ENCODE peak calls at places on chromosomes 2 and 18, in ten cellular contexts. One of them, this sample, is unnamed.

GRCh38 chr2:132669854-132670103 is 226 bp downstream of the LYPD1 start:
- DNase-seq in NCI-H460: no peak
- DNase-seq in IMR-90: no peak
- DNase-seq in left kidney: no peak
- DNase-seq in stimulated activated CD4-positive, alpha-beta T cell treated with anti-CD3 and anti-CD28 coated beads, Interleukin-2, amount 100 ng/mL, for 4 hours: no peak
- DNase-seq in NCI-H1105 treated with DMSO at 0.1 percent for 48 hours: no peak
- DNase-seq in PC-9: peak
- DNase-seq in activated naive CD8-positive, alpha-beta T cell treated with anti-CD3 and anti-CD28 coated beads for 36 hours: peak
- DNase-seq in stimulated activated CD8-positive, alpha-beta memory T cell treated with anti-CD3 and anti-CD28 coated beads, Interleukin-4, amount 100 ng/mL, for 24 hours: no peak
- DNase-seq in A172: no peak
- DNase-seq in this sample: no peak

GRCh38 chr2:128319773-128320608 is 1.3 kb upstream of the HS6ST1 start:
- DNase-seq in NCI-H460: no peak
- DNase-seq in IMR-90: no peak
- DNase-seq in left kidney: no peak
- DNase-seq in stimulated activated CD4-positive, alpha-beta T cell treated with anti-CD3 and anti-CD28 coated beads, Interleukin-2, amount 100 ng/mL, for 4 hours: no peak
- DNase-seq in NCI-H1105 treated with DMSO at 0.1 percent for 48 hours: no peak
- DNase-seq in PC-9: no peak
- DNase-seq in activated naive CD8-positive, alpha-beta T cell treated with anti-CD3 and anti-CD28 coated beads for 36 hours: no peak
- DNase-seq in stimulated activated CD8-positive, alpha-beta memory T cell treated with anti-CD3 and anti-CD28 coated beads, Interleukin-4, amount 100 ng/mL, for 24 hours: no peak
- DNase-seq in A172: no peak
- DNase-seq in this sample: no peak

GRCh38 chr2:53632714-53633113 is 134.9 kb upstream of the CHAC2 start:
- DNase-seq in NCI-H460: no peak
- DNase-seq in IMR-90: peak
- DNase-seq in left kidney: no peak
- DNase-seq in stimulated activated CD4-positive, alpha-beta T cell treated with anti-CD3 and anti-CD28 coated beads, Interleukin-2, amount 100 ng/mL, for 4 hours: no peak
- DNase-seq in NCI-H1105 treated with DMSO at 0.1 percent for 48 hours: no peak
- DNase-seq in PC-9: no peak
- DNase-seq in activated naive CD8-positive, alpha-beta T cell treated with anti-CD3 and anti-CD28 coated beads for 36 hours: no peak
- DNase-seq in stimulated activated CD8-positive, alpha-beta memory T cell treated with anti-CD3 and anti-CD28 coated beads, Interleukin-4, amount 100 ng/mL, for 24 hours: no peak
- DNase-seq in A172: peak
- DNase-seq in this sample: no peak

GRCh38 chr2:43605079-43605655 is 9.3 kb upstream of the THADA start:
- DNase-seq in NCI-H460: peak
- DNase-seq in IMR-90: peak
- DNase-seq in left kidney: peak
- DNase-seq in stimulated activated CD4-positive, alpha-beta T cell treated with anti-CD3 and anti-CD28 coated beads, Interleukin-2, amount 100 ng/mL, for 4 hours: no peak
- DNase-seq in NCI-H1105 treated with DMSO at 0.1 percent for 48 hours: peak
- DNase-seq in PC-9: peak
- DNase-seq in activated naive CD8-positive, alpha-beta T cell treated with anti-CD3 and anti-CD28 coated beads for 36 hours: no peak
- DNase-seq in stimulated activated CD8-positive, alpha-beta memory T cell treated with anti-CD3 and anti-CD28 coated beads, Interleukin-4, amount 100 ng/mL, for 24 hours: no peak
- DNase-seq in A172: peak
- DNase-seq in this sample: no peak

GRCh38 chr18:9468998-9469397 is 6.3 kb upstream of the RALBP1 start:
- DNase-seq in NCI-H460: no peak
- DNase-seq in IMR-90: no peak
- DNase-seq in left kidney: no peak
- DNase-seq in stimulated activated CD4-positive, alpha-beta T cell treated with anti-CD3 and anti-CD28 coated beads, Interleukin-2, amount 100 ng/mL, for 4 hours: no peak
- DNase-seq in NCI-H1105 treated with DMSO at 0.1 percent for 48 hours: no peak
- DNase-seq in PC-9: no peak
- DNase-seq in activated naive CD8-positive, alpha-beta T cell treated with anti-CD3 and anti-CD28 coated beads for 36 hours: no peak
- DNase-seq in stimulated activated CD8-positive, alpha-beta memory T cell treated with anti-CD3 and anti-CD28 coated beads, Interleukin-4, amount 100 ng/mL, for 24 hours: no peak
- DNase-seq in A172: no peak
- DNase-seq in this sample: no peak

GRCh38 chr2:16900405-16901025 is 234.9 kb upstream of the CYRIA start:
- DNase-seq in NCI-H460: no peak
- DNase-seq in IMR-90: no peak
- DNase-seq in left kidney: peak
- DNase-seq in stimulated activated CD4-positive, alpha-beta T cell treated with anti-CD3 and anti-CD28 coated beads, Interleukin-2, amount 100 ng/mL, for 4 hours: no peak
- DNase-seq in NCI-H1105 treated with DMSO at 0.1 percent for 48 hours: no peak
- DNase-seq in PC-9: peak
- DNase-seq in activated naive CD8-positive, alpha-beta T cell treated with anti-CD3 and anti-CD28 coated beads for 36 hours: peak
- DNase-seq in stimulated activated CD8-positive, alpha-beta memory T cell treated with anti-CD3 and anti-CD28 coated beads, Interleukin-4, amount 100 ng/mL, for 24 hours: no peak
- DNase-seq in A172: peak
- DNase-seq in this sample: no peak

GRCh38 chr2:10909996-10910341 is 1.8 kb upstream of the KCNF1 start:
- DNase-seq in NCI-H460: no peak
- DNase-seq in IMR-90: no peak
- DNase-seq in left kidney: no peak
- DNase-seq in stimulated activated CD4-positive, alpha-beta T cell treated with anti-CD3 and anti-CD28 coated beads, Interleukin-2, amount 100 ng/mL, for 4 hours: no peak
- DNase-seq in NCI-H1105 treated with DMSO at 0.1 percent for 48 hours: no peak
- DNase-seq in PC-9: no peak
- DNase-seq in activated naive CD8-positive, alpha-beta T cell treated with anti-CD3 and anti-CD28 coated beads for 36 hours: no peak
- DNase-seq in stimulated activated CD8-positive, alpha-beta memory T cell treated with anti-CD3 and anti-CD28 coated beads, Interleukin-4, amount 100 ng/mL, for 24 hours: no peak
- DNase-seq in A172: no peak
- DNase-seq in this sample: no peak

GRCh38 chr2:226739508-226740030 is 60.1 kb downstream of the IRS1 start:
- DNase-seq in NCI-H460: no peak
- DNase-seq in IMR-90: no peak
- DNase-seq in left kidney: no peak
- DNase-seq in stimulated activated CD4-positive, alpha-beta T cell treated with anti-CD3 and anti-CD28 coated beads, Interleukin-2, amount 100 ng/mL, for 4 hours: no peak
- DNase-seq in NCI-H1105 treated with DMSO at 0.1 percent for 48 hours: no peak
- DNase-seq in PC-9: no peak
- DNase-seq in activated naive CD8-positive, alpha-beta T cell treated with anti-CD3 and anti-CD28 coated beads for 36 hours: no peak
- DNase-seq in stimulated activated CD8-positive, alpha-beta memory T cell treated with anti-CD3 and anti-CD28 coated beads, Interleukin-4, amount 100 ng/mL, for 24 hours: no peak
- DNase-seq in A172: no peak
- DNase-seq in this sample: no peak

GRCh38 chr2:63444565-63445288 is 143.6 kb downstream of the WDPCP start:
- DNase-seq in NCI-H460: no peak
- DNase-seq in IMR-90: no peak
- DNase-seq in left kidney: no peak
- DNase-seq in stimulated activated CD4-positive, alpha-beta T cell treated with anti-CD3 and anti-CD28 coated beads, Interleukin-2, amount 100 ng/mL, for 4 hours: no peak
- DNase-seq in NCI-H1105 treated with DMSO at 0.1 percent for 48 hours: no peak
- DNase-seq in PC-9: no peak
- DNase-seq in activated naive CD8-positive, alpha-beta T cell treated with anti-CD3 and anti-CD28 coated beads for 36 hours: no peak
- DNase-seq in stimulated activated CD8-positive, alpha-beta memory T cell treated with anti-CD3 and anti-CD28 coated beads, Interleukin-4, amount 100 ng/mL, for 24 hours: no peak
- DNase-seq in A172: no peak
- DNase-seq in this sample: no peak

This sample was measured in activated CD4-positive, alpha-beta T cell treated with anti-CD3 and anti-CD28 coated beads, Interleukin-2, amount 50 U/mL, for 4 hours.